ENCODE peak calls at places on chromosomes 7 and 10, in eight cellular contexts. B is left lung, O is GM12878, I is psoas muscle, X is GM13977, E is foreskin keratinocyte, T is heart left ventricle, R is cardiac fibroblast. K is an unnamed sample.

GRCh38 chr7:46835556-46835955 is 746.4 kb downstream of the TNS3 start:
- DNase-seq in B (no peak), O (no peak), I (no peak), X (no peak), E (no peak), T (no peak), R (no peak), K (no peak)

GRCh38 chr7:50534690-50535290 is 30.4 kb downstream of the DDC start:
- DNase-seq in B (no peak), O (no peak), I (peak; percentile 46), X (no peak), E (peak; percentile 93), T (no peak), R (peak; percentile 99), K (no peak)

GRCh38 chr10:3924344-3924743 is 139.3 kb upstream of the KLF6 start:
- DNase-seq in B (no peak), O (no peak), I (no peak), X (no peak), E (peak; percentile 99), T (no peak), R (peak; percentile 93), K (no peak)

GRCh38 chr10:22992075-22992474 is 64.2 kb downstream of the ARMC3 start:
- DNase-seq in B (no peak), O (no peak), I (no peak), X (peak; percentile 53), E (no peak), T (no peak), R (no peak), K (peak; percentile 41)

GRCh38 chr7:121489440-121489839 is 93.3 kb upstream of the FAM3C start:
- DNase-seq in B (no peak), O (no peak), I (no peak), X (no peak), E (no peak), T (no peak), R (no peak), K (no peak)

GRCh38 chr10:89414879-89415821 is 782 bp downstream of the IFIT5 start:
- DNase-seq in B (peak; percentile 86), O (no peak), I (peak; percentile 52), X (peak; percentile 50), E (no peak), T (peak; percentile 54), R (peak; percentile 58), K (peak; percentile 70)

GRCh38 chr7:47104206-47104549 is 477.7 kb downstream of the TNS3 start:
- DNase-seq in B (no peak), O (no peak), I (no peak), X (no peak), E (no peak), T (no peak), R (no peak), K (no peak)

GRCh38 chr7:35694161-35694783 is 663 bp downstream of the HERPUD2 start:
- DNase-seq in B (no peak), O (no peak), I (no peak), X (no peak), E (no peak), T (no peak), R (peak; percentile 44), K (no peak)

GRCh38 chr10:104330168-104331117 is 7.8 kb downstream of the ITPRIP start:
- DNase-seq in B (no peak), O (no peak), I (peak; percentile 71), X (no peak), E (peak; percentile 64), T (peak; percentile 63), R (peak; percentile 87), K (no peak)

GRCh38 chr7:112930787-112931186 is 140.6 kb upstream of the TMEM168 start:
- DNase-seq in B (no peak), O (no peak), I (no peak), X (no peak), E (peak; percentile 43), T (no peak), R (peak; percentile 82), K (no peak)

GRCh38 chr7:155097338-155097737 is 27.2 kb downstream of the HTR5A start:
- DNase-seq in B (no peak), O (no peak), I (no peak), X (no peak), E (no peak), T (no peak), R (no peak), K (no peak)

GRCh38 chr7:7100432-7100849 is 81.9 kb upstream of the C1GALT1 start:
- DNase-seq in B (no peak), O (no peak), I (no peak), X (no peak), E (peak; percentile 95), T (no peak), R (no peak), K (no peak)

GRCh38 chr7:85829176-85829575 is 642.3 kb upstream of the SEMA3D start:
- DNase-seq in B (no peak), O (no peak), I (no peak), X (no peak), E (no peak), T (no peak), R (no peak), K (no peak)

GRCh38 chr10:93991101-93991500 is 2.6 kb upstream of the PLCE1 start:
- DNase-seq in B (no peak), O (no peak), I (no peak), X (no peak), E (no peak), T (no peak), R (no peak), K (no peak)

GRCh38 chr7:144006029-144006428 is 5.9 kb downstream of the OR6B1 start:
- DNase-seq in B (no peak), O (no peak), I (no peak), X (no peak), E (no peak), T (no peak), R (no peak), K (no peak)

GRCh38 chr7:29494350-29494749 is 69.3 kb upstream of the PRR15 start:
- DNase-seq in B (no peak), O (no peak), I (no peak), X (no peak), E (no peak), T (no peak), R (peak; percentile 89), K (no peak)

GRCh38 chr10:60681103-60681502 is 97.2 kb upstream of the CDK1 start:
- DNase-seq in B (no peak), O (no peak), I (no peak), X (no peak), E (no peak), T (no peak), R (no peak), K (no peak)

GRCh38 chr10:48501806-48502771 is 102.8 kb downstream of the ARHGAP22 start:
- DNase-seq in B (no peak), O (peak; percentile 40), I (no peak), X (no peak), E (no peak), T (no peak), R (no peak), K (no peak)

GRCh38 chr10:4767033-4767814 is 58.8 kb upstream of the AKR1E2 start:
- DNase-seq in B (no peak), O (no peak), I (no peak), X (no peak), E (no peak), T (no peak), R (peak; percentile 81), K (no peak)

GRCh38 chr10:114301951-114302710 is 63.1 kb downstream of the VWA2 start:
- DNase-seq in B (no peak), O (no peak), I (peak; percentile 31), X (no peak), E (no peak), T (no peak), R (no peak), K (no peak)

GRCh38 chr7:37578350-37578749 is 105.2 kb upstream of the GPR141 start:
- DNase-seq in B (no peak), O (no peak), I (no peak), X (no peak), E (no peak), T (no peak), R (no peak), K (no peak)

GRCh38 chr10:132447446-132448247 is 50.6 kb downstream of the PWWP2B start:
- DNase-seq in B (peak; percentile 87), O (no peak), I (no peak), X (no peak), E (peak; percentile 95), T (no peak), R (peak; percentile 76), K (peak; percentile 42)

GRCh38 chr7:73703225-73703624 is 16.2 kb downstream of the STX1A start:
- DNase-seq in B (no peak), O (no peak), I (no peak), X (no peak), E (no peak), T (no peak), R (no peak), K (no peak)

DNA sequence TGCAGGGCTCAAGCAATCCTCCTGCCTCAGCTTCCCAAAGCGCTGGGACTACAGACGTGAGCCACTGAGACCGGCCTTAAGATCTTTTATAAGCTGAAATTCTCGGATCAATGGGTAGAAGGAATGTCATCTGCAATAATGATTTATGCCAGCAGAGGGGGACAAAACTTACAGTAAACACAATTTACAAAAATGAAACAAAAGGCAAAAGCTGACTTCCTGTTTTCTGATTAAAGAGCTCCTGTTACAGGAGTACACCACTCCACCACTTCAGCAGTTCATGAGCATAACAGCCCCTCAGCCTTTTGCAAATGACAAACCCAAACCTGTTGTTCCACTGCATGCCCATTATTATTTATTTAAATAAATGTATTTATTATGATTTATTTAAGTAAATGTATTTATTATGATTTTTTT is 88.5 kb upstream of the ATP6V0A4 start:
- DNase-seq in B (no peak), O (peak; percentile 42), I (no peak), X (peak; percentile 74), E (peak; percentile 16), T (no peak), R (peak; percentile 84), K (peak; percentile 25)
- TF ChIP-seq CTCF in B (peak; percentile 63), O (peak; percentile 73), I (peak; percentile 57), X (peak; percentile 62), E (peak; percentile 81), T (peak; percentile 74), R (peak; percentile 65), K (peak; percentile 53)

DNA sequence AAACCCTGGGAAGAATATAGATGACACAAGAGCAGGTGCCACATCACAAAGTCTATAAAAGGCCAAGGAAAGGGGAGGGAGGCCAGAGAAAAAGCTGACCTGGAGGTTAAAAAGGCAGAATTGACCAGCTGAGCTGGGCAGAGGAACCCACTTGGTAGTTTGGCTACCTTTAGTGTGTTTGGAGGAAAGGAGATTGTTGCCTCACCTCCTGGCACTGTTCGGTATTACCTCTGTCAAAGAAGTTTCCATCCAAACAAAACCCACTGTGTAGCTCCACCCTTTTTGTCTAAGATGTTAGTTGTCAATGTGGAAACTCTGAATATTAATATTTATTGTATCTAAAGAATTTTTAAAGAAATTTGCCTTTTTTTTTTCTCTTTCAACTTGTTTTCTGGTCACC is 23.4 kb downstream of the ENTPD7 start:
- DNase-seq in B (no peak), O (no peak), I (no peak), X (no peak), E (no peak), T (no peak), R (no peak), K (no peak)
- TF ChIP-seq CTCF in B (no peak), O (peak; percentile 30), I (no peak), X (no peak), E (peak; percentile 57), T (no peak), R (peak; percentile 11), K (peak; percentile 24)

GRCh38 chr10:29858352-29859267 is 200.8 kb downstream of the JCAD start:
- DNase-seq in B (peak; percentile 80), O (no peak), I (peak; percentile 70), X (no peak), E (peak; percentile 45), T (peak; percentile 76), R (peak; percentile 77), K (no peak)
- TF ChIP-seq CTCF in B (peak; percentile 66), O (no peak), I (peak; percentile 68), X (peak; percentile 6), E (peak; percentile 93), T (peak; percentile 81), R (peak; percentile 89), K (peak; percentile 14)

GRCh38 chr7:106891545-106892410 is 26.7 kb downstream of the PIK3CG start:
- DNase-seq in B (no peak), O (no peak), I (no peak), X (no peak), E (no peak), T (no peak), R (no peak), K (no peak)
- TF ChIP-seq CTCF in B (no peak), O (peak; percentile 24), I (no peak), X (peak; percentile 9), E (no peak), T (no peak), R (no peak), K (peak; percentile 35)